ENCODE peak calls at places on chromosomes 12 and 14, in four cellular contexts. V is HCT116, H is lower lobe of right lung, K is GM12878. Q is an unnamed sample.
A peak's percentile ranks its signal among the peaks of the same experiment; 100 is the strongest.

GRCh38 chr12:20309504-20310148 is 58.7 kb upstream of the PDE3A start:
- DNase-seq in V (no peak), H (no peak), K (no peak), Q (no peak)

GRCh38 chr12:68137278-68137930 is 22.1 kb downstream of the IFNG start:
- DNase-seq in V (no peak), H (no peak), K (no peak), Q (no peak)

GRCh38 chr14:35877276-35877675 is 51.1 kb downstream of the BRMS1L start:
- DNase-seq in V (no peak), H (no peak), K (no peak), Q (peak; percentile 49)

GRCh38 chr12:26369588-26369987 is 174.2 kb downstream of the SSPN start:
- DNase-seq in V (no peak), H (no peak), K (no peak), Q (peak; percentile 20)

GRCh38 chr12:93912086-93912733 is 235.0 kb downstream of the CRADD start:
- DNase-seq in V (no peak), H (no peak), K (no peak), Q (no peak)

GRCh38 chr14:92929689-92930608 is 7.0 kb downstream of the CHGA start:
- DNase-seq in V (no peak), H (no peak), K (no peak), Q (no peak)

GRCh38 chr12:13087766-13088165 is 15.7 kb downstream of the GSG1 start:
- DNase-seq in V (no peak), H (no peak), K (no peak), Q (no peak)

GRCh38 chr14:89013698-89014569 is 189.5 kb downstream of the TTC8 start:
- DNase-seq in V (no peak), H (no peak), K (no peak), Q (no peak)

GRCh38 chr12:93766802-93767523 is 89.8 kb downstream of the CRADD start:
- DNase-seq in V (no peak), H (no peak), K (no peak), Q (peak; percentile 55)

GRCh38 chr12:65362231-65362630 is 83.7 kb downstream of the MSRB3 start:
- DNase-seq in V (no peak), H (no peak), K (no peak), Q (no peak)

GRCh38 chr12:3289702-3290101 is 201.3 kb upstream of the PRMT8 start:
- DNase-seq in V (no peak), H (no peak), K (no peak), Q (no peak)

GRCh38 chr12:121202407-121203355 is 7.2 kb upstream of the P2RX4 start:
- DNase-seq in V (no peak), H (no peak), K (no peak), Q (no peak)

GRCh38 chr12:110785240-110785639 is 42.5 kb upstream of the PPP1CC start:
- DNase-seq in V (peak; percentile 13), H (no peak), K (no peak), Q (no peak)

GRCh38 chr12:77299910-77300772 is 234.8 kb upstream of the E2F7 start:
- DNase-seq in V (no peak), H (no peak), K (no peak), Q (peak; percentile 64)

GRCh38 chr12:79451988-79452387 is 238.8 kb downstream of the PAWR start:
- DNase-seq in V (no peak), H (no peak), K (no peak), Q (peak; percentile 63)

GRCh38 chr12:59736786-59737185 is 141.0 kb downstream of the SLC16A7 start:
- DNase-seq in V (no peak), H (no peak), K (no peak), Q (peak; percentile 34)

GRCh38 chr14:74891870-74892269 is 10.2 kb downstream of the DLST start:
- DNase-seq in V (no peak), H (no peak), K (no peak), Q (no peak)

GRCh38 chr12:69602954-69603353 is 7.8 kb downstream of the LRRC10 start:
- DNase-seq in V (no peak), H (no peak), K (no peak), Q (no peak)

GRCh38 chr14:28704153-28704552 is 62.4 kb upstream of the FOXG1 start:
- DNase-seq in V (no peak), H (no peak), K (no peak), Q (peak; percentile 30)

GRCh38 chr14:56488306-56488705 is 91.3 kb upstream of the TMEM260 start:
- DNase-seq in V (no peak), H (no peak), K (no peak), Q (no peak)

GRCh38 chr14:56487090-56487667 is 92.4 kb upstream of the TMEM260 start:
- DNase-seq in V (peak; percentile 23), H (no peak), K (no peak), Q (no peak)

GRCh38 chr14:56491299-56492285 is 88.0 kb upstream of the TMEM260 start:
- DNase-seq in V (peak; percentile 79), H (no peak), K (peak; percentile 11), Q (peak; percentile 23)

GRCh38 chr14:56487761-56488160 is 91.8 kb upstream of the TMEM260 start:
- DNase-seq in V (no peak), H (no peak), K (no peak), Q (peak; percentile 13)

GRCh38 chr14:56490379-56490778 is 89.2 kb upstream of the TMEM260 start:
- DNase-seq in V (peak; percentile 35), H (no peak), K (no peak), Q (peak; percentile 20)
- TF ChIP-seq CTCF in V (peak; percentile 57), H (peak; percentile 59), K (peak; percentile 39), Q (peak; percentile 59)

DNA sequence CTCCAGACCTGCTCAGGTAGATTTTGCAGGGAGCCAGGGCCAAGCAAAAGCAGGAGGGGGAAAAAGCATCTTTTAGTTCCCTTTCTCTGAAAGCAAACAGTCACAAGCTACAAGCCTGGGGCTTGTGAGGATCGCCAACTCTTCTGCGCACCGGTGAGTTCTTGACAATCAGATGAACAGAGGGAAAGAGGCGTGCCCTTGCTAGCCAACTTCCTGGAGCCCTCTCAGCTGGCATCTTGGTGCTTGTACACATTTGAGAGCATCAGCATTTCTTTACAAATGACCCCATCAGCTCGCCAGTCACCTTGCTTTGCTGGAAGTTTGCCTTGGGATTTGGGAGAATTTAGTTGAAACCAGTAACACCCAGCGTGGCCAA is 55.5 kb downstream of the ZNF664 start:
- DNase-seq in V (no peak), H (no peak), K (no peak), Q (no peak)
- H3K27ac ChIP-seq in V (no peak overlapping the region), H (no peak overlapping the region), K (no peak overlapping the region), Q (no peak overlapping the region)

GRCh38 chr12:19223018-19223417 is 93.5 kb downstream of the PLEKHA5 start:
- DNase-seq in V (peak; percentile 1), H (no peak), K (no peak), Q (peak; percentile 30)
- TF ChIP-seq CTCF in V (peak; percentile 56), H (no peak), K (no peak), Q (no peak)

DNA sequence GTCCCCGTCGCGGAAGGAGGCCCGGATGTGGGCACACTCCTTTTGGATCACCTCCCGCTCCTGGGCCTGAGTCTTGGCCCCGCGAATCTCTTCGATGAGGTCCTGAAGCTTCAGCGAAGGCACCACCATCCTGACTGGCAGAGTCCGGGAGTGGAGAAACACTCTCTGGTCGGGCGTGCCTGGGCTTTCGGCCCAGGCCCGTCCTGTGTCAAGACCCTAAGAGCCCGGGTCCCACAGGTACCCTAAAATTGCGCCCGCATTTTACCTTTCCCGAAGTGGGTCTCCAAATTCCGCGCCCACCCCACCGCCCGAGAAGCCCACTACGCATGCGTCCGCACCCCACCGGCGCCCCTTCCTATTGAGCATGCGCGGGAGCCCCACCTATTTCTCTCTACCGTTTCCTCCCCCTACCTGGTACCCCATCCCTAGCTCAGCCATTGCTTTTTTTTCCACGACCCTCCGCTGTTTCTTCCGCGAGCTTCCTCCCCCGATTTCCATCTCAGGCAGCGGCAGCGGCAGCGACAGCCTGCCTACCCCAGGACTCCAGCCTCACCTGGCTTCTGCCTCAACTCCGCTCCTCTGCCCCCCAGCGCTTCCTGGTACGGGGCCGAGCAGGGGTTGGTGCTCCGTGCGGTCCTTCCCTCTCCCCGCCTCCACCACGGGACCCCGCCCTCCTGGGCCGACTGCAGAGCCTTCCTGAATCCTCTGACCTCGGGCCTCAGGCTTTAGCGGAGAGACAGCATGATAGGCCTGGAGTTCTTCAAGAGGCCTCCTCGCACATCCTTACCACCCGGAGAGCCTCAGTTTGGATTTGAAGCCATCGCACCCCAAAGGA is at the start of gene AP1G2:
- DNase-seq in V (peak; percentile 73), H (peak; percentile 94), K (peak; percentile 69), Q (peak; percentile 92)
- H3K27ac ChIP-seq in V (peak within 1 kb of the TSS; percentile 86), H (peak within 1 kb of the TSS; percentile 76), K (peak within 1 kb of the TSS; percentile 76), Q (peak within 1 kb of the TSS; percentile 80)

GRCh38 chr12:62581288-62582064 is 114.8 kb downstream of the MON2 start:
- DNase-seq in V (peak; percentile 38), H (no peak), K (no peak), Q (peak; percentile 40)

GRCh38 chr12:62586850-62587249 is 120.2 kb downstream of the MON2 start:
- DNase-seq in V (no peak), H (no peak), K (no peak), Q (no peak)

GRCh38 chr12:62576503-62576902 is 109.9 kb downstream of the MON2 start:
- DNase-seq in V (no peak), H (no peak), K (no peak), Q (no peak)

GRCh38 chr12:62584619-62585018 is 118.0 kb downstream of the MON2 start:
- DNase-seq in V (no peak), H (no peak), K (no peak), Q (no peak)

GRCh38 chr12:62582065-62582366 is 115.4 kb downstream of the MON2 start:
- DNase-seq in V (no peak), H (no peak), K (no peak), Q (no peak)
- TF ChIP-seq CTCF in V (no peak), H (no peak), K (no peak), Q (peak; percentile 24)

GRCh38 chr14:87756661-87757060 is 236.3 kb downstream of the GALC start:
- DNase-seq in V (no peak), H (no peak), K (no peak), Q (no peak)

DNA sequence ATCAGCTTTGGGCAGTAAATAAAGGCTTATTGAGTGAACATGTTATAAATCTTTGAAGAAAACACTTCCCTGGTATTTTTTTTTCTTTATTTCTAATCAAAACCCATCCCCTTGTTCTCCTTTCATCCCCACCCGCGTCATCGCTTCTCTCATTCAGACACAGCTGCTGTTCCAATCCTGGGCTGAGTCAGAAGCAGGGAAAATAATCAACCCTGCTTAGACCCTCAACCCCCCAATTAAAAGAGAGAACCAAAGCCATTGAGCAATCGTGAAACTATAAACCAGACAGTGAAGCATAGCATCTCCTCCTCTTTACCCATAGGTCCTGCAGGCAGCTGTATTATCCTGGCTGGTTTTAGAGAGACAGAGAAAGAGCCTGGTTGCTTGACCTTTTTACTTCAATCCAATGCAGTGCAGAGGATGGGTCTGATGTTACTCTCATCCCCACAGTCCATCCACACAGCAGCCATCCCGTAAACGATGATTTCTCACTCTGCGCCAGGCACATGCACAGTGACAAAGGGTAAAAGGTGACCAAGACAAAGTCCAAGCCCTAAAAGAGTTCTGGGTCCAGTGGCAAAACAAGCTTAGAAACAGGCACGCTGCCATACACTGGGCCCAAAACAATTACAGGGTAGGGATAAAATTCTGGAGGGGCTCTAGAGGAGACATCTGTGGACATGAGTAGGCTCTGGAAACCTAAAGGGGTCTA is 238.3 kb downstream of the GALC start:
- DNase-seq in V (no peak), H (no peak), K (no peak), Q (no peak)
- H3K27ac ChIP-seq in V (no peak overlapping the region), H (no peak overlapping the region), K (no peak overlapping the region), Q (no peak overlapping the region)